ENCODE peak calls at places on chromosomes 1 and 21, in eight cellular contexts. A, D, F, K, L, X, H and V are unnamed samples.

GRCh38 chr1:200526709-200527612 is 93.6 kb downstream of the KIF14 start:
- DNase-seq in A (no peak), D (no peak), F (no peak), K (no peak), L (peak), X (no peak), H (no peak), V (no peak)

GRCh38 chr1:152879559-152880198 is 1.6 kb downstream of the SMCP start:
- DNase-seq in A (no peak), D (no peak), F (no peak), K (no peak), L (no peak), X (no peak), H (no peak), V (no peak)

GRCh38 chr1:204647114-204647804 is 38.3 kb downstream of the LRRN2 start:
- DNase-seq in A (peak), D (peak), F (peak), K (peak), L (peak), X (peak), H (peak), V (peak)

GRCh38 chr1:88985033-88985432 is 7.4 kb downstream of the KYAT3 start:
- DNase-seq in A (no peak), D (peak), F (no peak), K (no peak), L (no peak), X (no peak), H (peak), V (peak)

GRCh38 chr1:87221008-87221407 is 107.7 kb upstream of the LMO4 start:
- DNase-seq in A (no peak), D (peak), F (no peak), K (no peak), L (no peak), X (no peak), H (no peak), V (no peak)

GRCh38 chr1:11068556-11069232 is 8.9 kb upstream of the SRM start:
- DNase-seq in A (no peak), D (no peak), F (no peak), K (no peak), L (no peak), X (no peak), H (no peak), V (no peak)

GRCh38 chr1:52920791-52921291 is 699 bp downstream of the ECHDC2 start:
- DNase-seq in A (peak), D (peak), F (no peak), K (no peak), L (peak), X (no peak), H (no peak), V (peak)

GRCh38 chr1:207868252-207868768 is 42.6 kb downstream of the CD34 start:
- DNase-seq in A (no peak), D (peak), F (peak), K (peak), L (peak), X (peak), H (no peak), V (peak)

GRCh38 chr1:68347415-68347814 is 102.3 kb downstream of the RPE65 start:
- DNase-seq in A (no peak), D (no peak), F (peak), K (no peak), L (no peak), X (no peak), H (no peak), V (no peak)

GRCh38 chr1:210900820-210901219 is 233.1 kb downstream of the KCNH1 start:
- DNase-seq in A (no peak), D (no peak), F (no peak), K (no peak), L (no peak), X (no peak), H (no peak), V (no peak)

GRCh38 chr1:64421377-64421776 is 48.6 kb upstream of the CACHD1 start:
- DNase-seq in A (no peak), D (no peak), F (no peak), K (no peak), L (no peak), X (no peak), H (no peak), V (no peak)

GRCh38 chr1:50705699-50706098 is 254.4 kb downstream of the FAF1 start:
- DNase-seq in A (no peak), D (no peak), F (no peak), K (no peak), L (no peak), X (no peak), H (no peak), V (no peak)

GRCh38 chr1:50705041-50705440 is 255.0 kb downstream of the FAF1 start:
- DNase-seq in A (no peak), D (no peak), F (no peak), K (no peak), L (no peak), X (no peak), H (no peak), V (no peak)

GRCh38 chr1:50703240-50703639 is 256.8 kb downstream of the FAF1 start:
- DNase-seq in A (no peak), D (no peak), F (no peak), K (no peak), L (no peak), X (no peak), H (no peak), V (no peak)

GRCh38 chr1:50702395-50702794 is 257.7 kb downstream of the FAF1 start:
- DNase-seq in A (no peak), D (no peak), F (no peak), K (no peak), L (no peak), X (no peak), H (no peak), V (no peak)

DNA sequence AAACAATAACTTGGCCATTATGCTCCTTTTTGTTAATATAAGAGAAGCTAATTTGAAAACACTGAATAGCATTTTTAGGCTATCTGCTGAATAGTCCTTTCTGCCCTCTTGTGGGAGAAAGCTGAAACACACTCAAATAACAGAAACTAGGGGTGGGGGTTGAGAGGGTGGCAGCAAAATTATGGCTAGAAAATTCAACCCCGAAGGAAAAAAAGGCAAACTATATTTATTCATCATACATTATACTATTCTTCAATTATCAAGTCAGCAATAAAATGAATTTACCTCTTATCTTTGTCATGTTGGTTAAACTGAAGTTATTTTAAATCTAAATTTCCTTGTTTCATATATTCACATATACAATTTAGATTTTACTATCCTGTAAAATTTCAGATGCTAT is 255.9 kb downstream of the FAF1 start:
- DNase-seq in A (no peak), D (peak), F (no peak), K (peak), L (no peak), X (peak), H (peak), V (no peak)
- TF ChIP-seq CTCF in A (peak), D (peak), F (peak), K (peak), L (peak), X (peak), H (peak), V (peak)

GRCh38 chr1:225940385-225941151 is 452 bp downstream of the LEFTY2 start:
- DNase-seq in A (peak), D (no peak), F (peak), K (no peak), L (peak), X (no peak), H (no peak), V (no peak)

GRCh38 chr1:225934711-225935110 is 6.3 kb downstream of the LEFTY2 start:
- DNase-seq in A (no peak), D (no peak), F (no peak), K (no peak), L (no peak), X (no peak), H (no peak), V (no peak)

GRCh38 chr1:225941220-225941948 is at the start of gene LEFTY2:
- DNase-seq in A (no peak), D (no peak), F (peak), K (no peak), L (peak), X (peak), H (no peak), V (no peak)

GRCh38 chr1:225933072-225933471 is 7.9 kb downstream of the LEFTY2 start:
- DNase-seq in A (no peak), D (peak), F (no peak), K (no peak), L (no peak), X (no peak), H (no peak), V (no peak)

GRCh38 chr1:225937048-225937968 is 3.7 kb downstream of the LEFTY2 start:
- DNase-seq in A (no peak), D (no peak), F (no peak), K (no peak), L (no peak), X (no peak), H (no peak), V (no peak)
- H3K9ac ChIP-seq in A (no peak), D (no peak), F (no peak), K (no peak), L (peak), X (no peak), H (no peak), V (no peak)

DNA sequence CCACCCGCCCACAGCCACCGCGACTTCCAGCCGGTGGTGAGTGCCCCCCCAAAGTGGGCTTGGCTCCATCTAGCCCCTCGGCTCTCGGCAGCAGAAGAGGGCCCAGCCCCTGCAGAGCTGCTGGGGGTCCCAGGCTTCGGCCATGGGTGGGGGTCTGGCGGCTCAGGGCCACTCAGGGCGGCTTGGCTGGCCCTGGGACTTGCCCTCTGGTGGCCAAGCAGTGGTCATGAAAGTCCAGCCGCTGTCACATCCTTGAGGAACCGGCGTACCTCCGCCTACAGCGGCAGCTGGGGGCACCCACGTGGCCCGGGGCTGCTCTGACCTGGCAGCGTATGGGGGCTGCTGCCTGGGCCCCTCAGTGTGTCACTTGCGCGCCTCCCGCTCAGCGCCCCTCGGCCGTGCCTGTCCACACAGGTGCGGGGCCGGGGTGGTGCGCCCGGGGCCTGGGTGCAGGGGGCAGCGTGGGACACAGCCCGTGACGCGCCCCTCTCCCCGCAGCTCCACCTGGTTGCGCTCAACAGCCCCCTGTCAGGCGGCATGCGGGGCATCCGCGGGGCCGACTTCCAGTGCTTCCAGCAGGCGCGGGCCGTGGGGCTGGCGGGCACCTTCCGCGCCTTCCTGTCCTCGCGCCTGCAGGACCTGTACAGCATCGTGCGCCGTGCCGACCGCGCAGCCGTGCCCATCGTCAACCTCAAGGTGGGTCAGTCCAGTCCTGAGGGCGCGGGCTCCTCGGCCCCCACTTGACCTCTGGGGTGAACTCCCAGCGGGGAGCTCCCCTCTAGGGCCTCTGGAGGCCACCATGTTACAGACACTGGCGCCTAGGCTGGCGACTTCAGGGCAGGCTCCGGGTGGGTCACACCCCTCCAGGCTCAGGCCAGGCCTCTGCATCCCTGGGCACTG is 32.4 kb downstream of the SLC19A1 start:
- DNase-seq in A (peak), D (no peak), F (no peak), K (no peak), L (peak), X (peak), H (no peak), V (no peak)
- TF ChIP-seq CTCF in A (peak), D (no peak), F (no peak), K (no peak), L (peak), X (peak), H (no peak), V (no peak)

GRCh38 chr1:226678701-226679100 is 60.4 kb downstream of the ITPKB start:
- DNase-seq in A (no peak), D (no peak), F (no peak), K (no peak), L (no peak), X (no peak), H (no peak), V (no peak)

GRCh38 chr1:226678251-226678650 is 60.8 kb downstream of the ITPKB start:
- DNase-seq in A (no peak), D (no peak), F (no peak), K (no peak), L (no peak), X (no peak), H (no peak), V (no peak)

GRCh38 chr1:226675720-226676357 is 63.2 kb downstream of the ITPKB start:
- DNase-seq in A (no peak), D (no peak), F (no peak), K (no peak), L (no peak), X (no peak), H (no peak), V (no peak)

GRCh38 chr1:226676381-226676780 is 62.7 kb downstream of the ITPKB start:
- DNase-seq in A (no peak), D (no peak), F (no peak), K (no peak), L (no peak), X (no peak), H (no peak), V (no peak)

GRCh38 chr1:226677121-226678020 is 61.7 kb downstream of the ITPKB start:
- DNase-seq in A (no peak), D (peak), F (peak), K (peak), L (no peak), X (no peak), H (no peak), V (peak)
- H3K9ac ChIP-seq in A (no peak), D (peak), F (peak), K (peak), L (no peak), X (no peak), H (no peak), V (peak)

DNA sequence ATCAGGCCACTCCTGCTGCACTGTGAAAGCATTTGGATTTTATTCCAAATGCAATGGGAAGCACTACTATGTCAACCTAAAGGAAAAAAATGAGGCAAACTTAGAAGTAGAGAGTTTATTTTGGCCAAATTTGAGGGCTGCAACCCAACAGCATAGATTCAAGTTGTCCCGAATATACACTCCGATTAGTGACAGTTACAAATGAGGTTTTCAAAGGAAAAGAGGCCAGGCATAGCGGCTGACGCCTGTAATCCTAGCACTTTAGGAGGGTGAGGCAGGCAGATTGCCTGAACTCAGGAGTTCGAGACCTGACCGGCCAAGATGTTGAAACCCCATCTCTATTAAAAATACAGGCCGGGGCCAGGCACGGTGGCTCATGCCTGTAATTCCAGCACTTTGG is 78.9 kb upstream of the PUM1 start:
- DNase-seq in A (no peak), D (no peak), F (no peak), K (no peak), L (no peak), X (no peak), H (no peak), V (no peak)
- TF ChIP-seq CTCF in A (no peak), D (no peak), F (no peak), K (no peak), L (no peak), X (no peak), H (no peak), V (no peak)

DNA sequence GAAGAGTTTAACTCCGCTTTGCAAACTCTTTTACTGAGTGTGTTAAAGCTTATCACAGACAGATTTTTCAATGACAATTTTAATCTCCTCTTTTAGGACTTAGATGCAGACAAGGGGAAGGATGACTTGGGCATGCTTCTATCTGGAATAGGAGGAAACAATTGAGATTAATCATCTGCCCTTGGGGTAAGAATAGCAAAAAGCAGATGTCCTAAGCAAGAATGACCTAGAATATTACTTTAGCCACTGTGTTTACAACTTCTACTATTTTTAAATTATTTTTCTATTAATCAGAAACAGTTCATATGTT is 569.0 kb upstream of the ADGRL2 start:
- DNase-seq in A (no peak), D (no peak), F (no peak), K (no peak), L (no peak), X (no peak), H (no peak), V (no peak)
- H3K9ac ChIP-seq in A (no peak), D (no peak), F (no peak), K (no peak), L (no peak), X (no peak), H (no peak), V (no peak)

GRCh38 chr1:14999441-14999840 is 154.1 kb upstream of the TMEM51 start:
- DNase-seq in A (no peak), D (no peak), F (no peak), K (no peak), L (no peak), X (no peak), H (no peak), V (no peak)

GRCh38 chr1:14997646-14998276 is 155.8 kb upstream of the TMEM51 start:
- DNase-seq in A (no peak), D (no peak), F (no peak), K (no peak), L (no peak), X (no peak), H (no peak), V (no peak)

GRCh38 chr1:15000671-15001070 is 152.9 kb upstream of the TMEM51 start:
- DNase-seq in A (no peak), D (no peak), F (no peak), K (no peak), L (no peak), X (no peak), H (no peak), V (no peak)

GRCh38 chr1:15001317-15001900 is 152.1 kb upstream of the TMEM51 start:
- DNase-seq in A (no peak), D (no peak), F (no peak), K (no peak), L (no peak), X (no peak), H (no peak), V (no peak)

GRCh38 chr1:15000030-15000429 is 153.5 kb upstream of the TMEM51 start:
- DNase-seq in A (no peak), D (no peak), F (no peak), K (no peak), L (no peak), X (no peak), H (no peak), V (no peak)
- TF ChIP-seq CTCF in A (no peak), D (peak), F (no peak), K (no peak), L (no peak), X (no peak), H (no peak), V (no peak)

GRCh38 chr1:107141491-107142369 is 891 bp downstream of the NTNG1 start:
- DNase-seq in A (peak), D (peak), F (peak), K (peak), L (peak), X (peak), H (peak), V (peak)

GRCh38 chr1:107138767-107139445 is 1.9 kb upstream of the NTNG1 start:
- DNase-seq in A (no peak), D (peak), F (no peak), K (no peak), L (peak), X (no peak), H (no peak), V (no peak)

GRCh38 chr1:107138166-107138565 is 2.7 kb upstream of the NTNG1 start:
- DNase-seq in A (no peak), D (peak), F (no peak), K (no peak), L (no peak), X (no peak), H (no peak), V (no peak)

GRCh38 chr1:107140703-107141490 is at the start of gene NTNG1:
- DNase-seq in A (peak), D (peak), F (peak), K (peak), L (peak), X (peak), H (no peak), V (peak)

GRCh38 chr1:107139833-107140702 is 771 bp upstream of the NTNG1 start:
- DNase-seq in A (peak), D (peak), F (no peak), K (peak), L (peak), X (peak), H (no peak), V (peak)
- H3K9ac ChIP-seq in A (peak), D (peak), F (no peak), K (peak), L (no peak), X (no peak), H (no peak), V (no peak)

GRCh38 chr1:193111641-193112090 is 6.5 kb upstream of the GLRX2 start:
- DNase-seq in A (no peak), D (peak), F (peak), K (peak), L (peak), X (peak), H (peak), V (no peak)

GRCh38 chr1:193114485-193115095 is 7.2 kb upstream of the CDC73 start:
- DNase-seq in A (no peak), D (peak), F (no peak), K (no peak), L (no peak), X (no peak), H (no peak), V (no peak)

GRCh38 chr1:193113258-193113991 is 8.2 kb upstream of the GLRX2 start:
- DNase-seq in A (peak), D (no peak), F (no peak), K (no peak), L (peak), X (no peak), H (no peak), V (no peak)

GRCh38 chr1:193115629-193116227 is 6.1 kb upstream of the CDC73 start:
- DNase-seq in A (no peak), D (peak), F (no peak), K (no peak), L (no peak), X (no peak), H (peak), V (no peak)

DNA sequence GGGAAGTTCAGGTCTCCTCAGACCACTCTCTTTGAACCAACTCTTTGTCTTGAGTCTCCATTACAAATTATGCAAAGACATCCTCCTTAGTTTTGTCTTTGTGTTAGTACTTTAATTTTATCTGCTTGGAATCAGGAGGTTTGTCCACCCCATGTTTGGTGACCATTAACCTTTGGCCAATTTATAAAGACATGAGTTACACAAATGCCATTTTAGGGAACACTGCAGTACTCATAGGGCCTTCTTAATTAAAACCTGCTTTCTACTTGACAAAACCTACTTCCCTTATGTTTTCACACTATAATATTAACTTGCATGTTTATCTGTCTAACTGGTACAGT is 7.9 kb upstream of the CDC73 start:
- DNase-seq in A (no peak), D (no peak), F (no peak), K (no peak), L (no peak), X (no peak), H (no peak), V (no peak)
- TF ChIP-seq CTCF in A (no peak), D (no peak), F (no peak), K (no peak), L (no peak), X (no peak), H (no peak), V (no peak)